ENCODE peak calls at places on chromosome 1, in eight cellular contexts. C is SHP77; A is activated T-helper 1 cell treated with Interleukin-2 at 50 U/mL for 16 hours; E is chondrocyte; M is effector CD4-positive, alpha-beta T cell; Y is adrenal gland; F is stimulated activated CD4-positive, alpha-beta T cell treated with anti-CD3 and anti-CD28 coated beads, Interleukin-1b, Interleukin-23, amount 100 ng/mL, for 24 hours; G is NCI-H2171 treated with DMSO at 0.1 percent for 48 hours. W is an unnamed sample.

GRCh38 chr1:118081387-118081786 is 103.6 kb downstream of the SPAG17 start:
- DNase-seq in C (no peak), A (no peak), E (no peak), M (no peak), Y (no peak), F (no peak), G (no peak), W (no peak)

GRCh38 chr1:64938991-64939390 is 27.4 kb downstream of the JAK1 start:
- DNase-seq in C (no peak), A (no peak), E (no peak), M (no peak), Y (no peak), F (no peak), G (no peak), W (no peak)

GRCh38 chr1:53145942-53146708 is 3.7 kb upstream of the SLC1A7 start:
- DNase-seq in C (no peak), A (no peak), E (no peak), M (no peak), Y (peak), F (no peak), G (peak), W (no peak)

GRCh38 chr1:201565024-201565730 is 26.2 kb downstream of the NAV1 start:
- DNase-seq in C (no peak), A (no peak), E (no peak), M (no peak), Y (no peak), F (no peak), G (no peak), W (no peak)

GRCh38 chr1:228304766-228305395 is 97.0 kb downstream of the OBSCN start:
- DNase-seq in C (no peak), A (no peak), E (no peak), M (no peak), Y (no peak), F (no peak), G (no peak), W (no peak)

GRCh38 chr1:87017994-87018672 is 103.7 kb downstream of the HS2ST1 start:
- DNase-seq in C (no peak), A (no peak), E (no peak), M (no peak), Y (no peak), F (no peak), G (no peak), W (no peak)

GRCh38 chr1:32997381-32997891 is 32.8 kb upstream of the RNF19B start:
- DNase-seq in C (no peak), A (no peak), E (no peak), M (no peak), Y (peak), F (no peak), G (no peak), W (no peak)

GRCh38 chr1:91555821-91556531 is 55.3 kb downstream of the CDC7 start:
- DNase-seq in C (no peak), A (peak), E (no peak), M (peak), Y (no peak), F (peak), G (no peak), W (no peak)

GRCh38 chr1:200279810-200280411 is 129.9 kb downstream of the ZNF281 start:
- DNase-seq in C (no peak), A (no peak), E (no peak), M (no peak), Y (peak), F (no peak), G (no peak), W (no peak)

GRCh38 chr1:109658533-109659051 is 2.7 kb downstream of the GSTM4 start:
- DNase-seq in C (no peak), A (no peak), E (peak), M (no peak), Y (no peak), F (no peak), G (no peak), W (no peak)

GRCh38 chr1:152035406-152036315 is 1.1 kb downstream of the S100A11 start:
- DNase-seq in C (no peak), A (no peak), E (no peak), M (no peak), Y (no peak), F (no peak), G (peak), W (no peak)